ENCODE peak calls at places on chromosomes 5 and 9, in nine cellular contexts. P is SK-N-SH, L is transverse colon, R is GM23338, V is esophagus muscularis mucosa, O is stomach, T is sigmoid colon, N is breast epithelium, C is Panc1. B is an unnamed sample.

GRCh38 chr9:80796662-80797426 is 892.5 kb downstream of the TLE1 start:
- DNase-seq in P (no peak), L (no peak), R (no peak), V (no peak), O (no peak), T (peak), N (no peak), C (no peak), B (no peak)

GRCh38 chr9:120066315-120066714 is 513.7 kb downstream of the CDK5RAP2 start:
- DNase-seq in P (no peak), L (no peak), R (no peak), V (no peak), O (no peak), T (no peak), N (no peak), C (no peak), B (no peak)

GRCh38 chr5:134127376-134127861 is 12.9 kb downstream of the TCF7 start:
- DNase-seq in P (no peak), L (no peak), R (no peak), V (no peak), O (peak), T (no peak), N (no peak), C (no peak), B (no peak)

GRCh38 chr9:115109486-115109885 is 8.5 kb downstream of the TNC start:
- DNase-seq in P (no peak), L (no peak), R (no peak), V (no peak), O (no peak), T (no peak), N (no peak), C (no peak), B (no peak)

GRCh38 chr5:68304421-68305052 is 89.0 kb downstream of the PIK3R1 start:
- DNase-seq in P (no peak), L (no peak), R (no peak), V (no peak), O (no peak), T (no peak), N (no peak), C (no peak), B (no peak)

GRCh38 chr5:171415115-171415730 is 4.2 kb upstream of the FGF18 start:
- DNase-seq in P (no peak), L (no peak), R (peak), V (peak), O (no peak), T (no peak), N (no peak), C (no peak), B (no peak)

GRCh38 chr5:120062515-120062917 is 401.6 kb upstream of the PRR16 start:
- DNase-seq in P (no peak), L (no peak), R (peak), V (no peak), O (no peak), T (no peak), N (no peak), C (no peak), B (no peak)

GRCh38 chr9:33155393-33155792 is 11.7 kb downstream of the B4GALT1 start:
- DNase-seq in P (no peak), L (no peak), R (no peak), V (no peak), O (no peak), T (peak), N (no peak), C (no peak), B (no peak)

GRCh38 chr9:92467511-92467910 is 14.8 kb downstream of the ASPN start:
- DNase-seq in P (no peak), L (no peak), R (no peak), V (no peak), O (no peak), T (no peak), N (no peak), C (no peak), B (no peak)

GRCh38 chr5:37668524-37669047 is 171.3 kb downstream of the GDNF start:
- DNase-seq in P (no peak), L (peak), R (peak), V (no peak), O (peak), T (peak), N (peak), C (peak), B (peak)

GRCh38 chr9:84849049-84849448 is 179.5 kb downstream of the NTRK2 start:
- DNase-seq in P (no peak), L (no peak), R (no peak), V (no peak), O (no peak), T (no peak), N (no peak), C (no peak), B (no peak)

GRCh38 chr9:127494304-127494702 is 43.0 kb downstream of the LRSAM1 start:
- DNase-seq in P (no peak), L (no peak), R (no peak), V (no peak), O (no peak), T (no peak), N (no peak), C (no peak), B (no peak)

GRCh38 chr9:93673271-93673843 is 97.0 kb downstream of the PHF2 start:
- DNase-seq in P (peak), L (peak), R (no peak), V (no peak), O (peak), T (peak), N (peak), C (no peak), B (no peak)

GRCh38 chr9:122382901-122383850 is 12.4 kb downstream of the PTGS1 start:
- DNase-seq in P (no peak), L (no peak), R (no peak), V (no peak), O (no peak), T (peak), N (no peak), C (no peak), B (no peak)

GRCh38 chr5:147391781-147392180 is 118.1 kb downstream of the DPYSL3 start:
- DNase-seq in P (peak), L (peak), R (peak), V (no peak), O (peak), T (peak), N (no peak), C (peak), B (no peak)

GRCh38 chr5:146645382-146645781 is 129.4 kb upstream of the GPR151 start:
- DNase-seq in P (no peak), L (no peak), R (peak), V (no peak), O (no peak), T (no peak), N (no peak), C (no peak), B (no peak)

GRCh38 chr5:120599576-120599975 is 135.5 kb downstream of the PRR16 start:
- DNase-seq in P (no peak), L (no peak), R (no peak), V (no peak), O (no peak), T (no peak), N (no peak), C (no peak), B (no peak)

GRCh38 chr9:94867281-94867841 is 140.9 kb downstream of the AOPEP start:
- DNase-seq in P (peak), L (peak), R (peak), V (no peak), O (peak), T (peak), N (peak), C (no peak), B (no peak)

GRCh38 chr9:75892168-75892901 is 1.9 kb downstream of the PCSK5 start:
- DNase-seq in P (peak), L (peak), R (peak), V (no peak), O (no peak), T (peak), N (no peak), C (no peak), B (peak)

GRCh38 chr9:34124923-34125322 is 1.6 kb downstream of the DCAF12 start:
- DNase-seq in P (no peak), L (no peak), R (peak), V (no peak), O (no peak), T (no peak), N (no peak), C (no peak), B (peak)

GRCh38 chr5:172110260-172110815 is 77.7 kb downstream of the STK10 start:
- DNase-seq in P (no peak), L (no peak), R (no peak), V (no peak), O (no peak), T (no peak), N (no peak), C (no peak), B (no peak)

GRCh38 chr5:135891804-135892203 is 3.8 kb downstream of the IL9 start:
- DNase-seq in P (no peak), L (no peak), R (peak), V (no peak), O (no peak), T (no peak), N (no peak), C (no peak), B (no peak)

GRCh38 chr9:70111042-70111602 is 67.5 kb downstream of the MAMDC2 start:
- DNase-seq in P (peak), L (peak), R (peak), V (peak), O (peak), T (peak), N (peak), C (no peak), B (peak)

GRCh38 chr5:72408602-72409001 is 88.4 kb downstream of the PTCD2 start:
- DNase-seq in P (no peak), L (no peak), R (no peak), V (no peak), O (no peak), T (no peak), N (no peak), C (no peak), B (no peak)

GRCh38 chr5:172007153-172007794 is 836 bp upstream of the FBXW11 start:
- DNase-seq in P (peak), L (no peak), R (peak), V (no peak), O (no peak), T (no peak), N (no peak), C (no peak), B (no peak)

GRCh38 chr9:101324245-101324804 is 60.5 kb downstream of the BAAT start:
- DNase-seq in P (no peak), L (no peak), R (no peak), V (no peak), O (no peak), T (no peak), N (no peak), C (no peak), B (no peak)

GRCh38 chr5:57862471-57863282 is 380.1 kb upstream of the ACTBL2 start:
- DNase-seq in P (no peak), L (no peak), R (no peak), V (no peak), O (no peak), T (no peak), N (no peak), C (no peak), B (no peak)

GRCh38 chr5:58972301-58972700 is 389.4 kb downstream of the RAB3C start:
- DNase-seq in P (no peak), L (no peak), R (no peak), V (no peak), O (no peak), T (no peak), N (no peak), C (no peak), B (no peak)

GRCh38 chr9:122806661-122807060 is 6.7 kb downstream of the OR1K1 start:
- DNase-seq in P (no peak), L (no peak), R (no peak), V (no peak), O (no peak), T (no peak), N (no peak), C (no peak), B (no peak)

GRCh38 chr5:175478008-175478383 is 364 bp upstream of the SFXN1 start:
- DNase-seq in P (no peak), L (no peak), R (no peak), V (no peak), O (no peak), T (no peak), N (no peak), C (no peak), B (no peak)

GRCh38 chr9:77803423-77803822 is 155.3 kb upstream of the GNA14 start:
- DNase-seq in P (no peak), L (no peak), R (no peak), V (no peak), O (no peak), T (no peak), N (no peak), C (no peak), B (no peak)

GRCh38 chr9:72038890-72039410 is 21.5 kb downstream of the C9orf57 start:
- DNase-seq in P (peak), L (peak), R (peak), V (no peak), O (peak), T (peak), N (peak), C (peak), B (peak)

GRCh38 chr5:83443539-83443938 is 28.0 kb upstream of the VCAN start:
- DNase-seq in P (no peak), L (no peak), R (no peak), V (no peak), O (no peak), T (no peak), N (no peak), C (no peak), B (no peak)

GRCh38 chr5:44774279-44774880 is 34.4 kb upstream of the MRPS30 start:
- DNase-seq in P (peak), L (no peak), R (peak), V (no peak), O (no peak), T (no peak), N (no peak), C (peak), B (no peak)

GRCh38 chr5:127951791-127952190 is 131.8 kb upstream of the SLC12A2 start:
- DNase-seq in P (no peak), L (no peak), R (no peak), V (peak), O (no peak), T (no peak), N (no peak), C (no peak), B (no peak)

GRCh38 chr5:100479079-100479688 is 56.0 kb upstream of the FAM174A start:
- DNase-seq in P (peak), L (no peak), R (peak), V (no peak), O (no peak), T (no peak), N (no peak), C (peak), B (no peak)

GRCh38 chr9:70923941-70924340 is 197.5 kb downstream of the TRPM3 start:
- DNase-seq in P (no peak), L (no peak), R (no peak), V (no peak), O (no peak), T (no peak), N (no peak), C (no peak), B (no peak)

GRCh38 chr5:54243483-54244080 is 66.8 kb downstream of the ARL15 start:
- DNase-seq in P (peak), L (peak), R (peak), V (no peak), O (no peak), T (no peak), N (no peak), C (no peak), B (no peak)

GRCh38 chr9:137479315-137479861 is 20.3 kb upstream of the NSMF start:
- DNase-seq in P (peak), L (no peak), R (no peak), V (no peak), O (no peak), T (no peak), N (no peak), C (no peak), B (peak)

GRCh38 chr5:75601996-75602395 is 9.3 kb upstream of the ANKDD1B start:
- DNase-seq in P (no peak), L (no peak), R (no peak), V (no peak), O (no peak), T (no peak), N (no peak), C (no peak), B (no peak)

GRCh38 chr9:97475079-97475478 is 26.4 kb upstream of the TMOD1 start:
- DNase-seq in P (no peak), L (no peak), R (no peak), V (no peak), O (no peak), T (no peak), N (no peak), C (no peak), B (no peak)
- TF ChIP-seq POLR2AphosphoS5 in P (no peak), L (no peak), R (no peak), V (no peak), O (no peak), T (no peak), N (no peak), C (no peak), B (no peak)

DNA sequence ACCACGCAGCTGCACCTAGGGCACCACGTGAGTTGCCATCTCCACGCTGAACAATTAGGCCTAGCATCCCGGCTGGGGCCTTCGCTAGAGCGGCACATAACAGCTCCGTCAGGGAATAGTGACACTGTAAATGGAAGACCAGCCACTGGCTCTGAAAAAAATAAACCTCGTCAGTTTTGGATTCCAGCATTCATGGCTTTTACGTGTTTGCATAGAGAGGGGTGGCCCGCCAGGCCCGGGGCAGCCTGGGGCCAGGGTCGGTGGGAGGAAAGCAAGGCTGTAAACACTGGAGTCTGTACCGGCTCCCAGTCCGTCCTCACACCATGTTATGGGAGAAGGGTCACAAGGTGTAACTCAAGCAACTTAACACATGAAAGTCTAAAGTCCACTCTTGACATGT is 11.2 kb downstream of the CCNI2 start:
- DNase-seq in P (no peak), L (peak), R (no peak), V (no peak), O (no peak), T (no peak), N (no peak), C (no peak), B (no peak)
- H3K27ac ChIP-seq in P (no peak), L (no peak), R (no peak), V (no peak), O (no peak), T (no peak), N (no peak), C (no peak), B (no peak)

GRCh38 chr5:132019337-132019736 is 7.9 kb upstream of the ACSL6 start:
- DNase-seq in P (no peak), L (peak), R (no peak), V (peak), O (no peak), T (no peak), N (no peak), C (no peak), B (no peak)

GRCh38 chr5:132016721-132017250 is 5.3 kb upstream of the ACSL6 start:
- DNase-seq in P (no peak), L (peak), R (no peak), V (peak), O (no peak), T (peak), N (no peak), C (no peak), B (no peak)

GRCh38 chr5:132019857-132020555 is 8.5 kb upstream of the ACSL6 start:
- DNase-seq in P (no peak), L (peak), R (no peak), V (peak), O (peak), T (no peak), N (no peak), C (no peak), B (no peak)

GRCh38 chr5:132017316-132017715 is 5.9 kb upstream of the ACSL6 start:
- DNase-seq in P (no peak), L (peak), R (no peak), V (no peak), O (no peak), T (no peak), N (no peak), C (no peak), B (no peak)

GRCh38 chr5:132017738-132018625 is 6.5 kb upstream of the ACSL6 start:
- DNase-seq in P (no peak), L (peak), R (no peak), V (peak), O (no peak), T (peak), N (no peak), C (no peak), B (no peak)
- TF ChIP-seq CTCF in P (no peak), L (no peak), R (no peak), V (no peak), O (no peak), T (no peak), N (no peak), C (no peak), B (no peak)

DNA sequence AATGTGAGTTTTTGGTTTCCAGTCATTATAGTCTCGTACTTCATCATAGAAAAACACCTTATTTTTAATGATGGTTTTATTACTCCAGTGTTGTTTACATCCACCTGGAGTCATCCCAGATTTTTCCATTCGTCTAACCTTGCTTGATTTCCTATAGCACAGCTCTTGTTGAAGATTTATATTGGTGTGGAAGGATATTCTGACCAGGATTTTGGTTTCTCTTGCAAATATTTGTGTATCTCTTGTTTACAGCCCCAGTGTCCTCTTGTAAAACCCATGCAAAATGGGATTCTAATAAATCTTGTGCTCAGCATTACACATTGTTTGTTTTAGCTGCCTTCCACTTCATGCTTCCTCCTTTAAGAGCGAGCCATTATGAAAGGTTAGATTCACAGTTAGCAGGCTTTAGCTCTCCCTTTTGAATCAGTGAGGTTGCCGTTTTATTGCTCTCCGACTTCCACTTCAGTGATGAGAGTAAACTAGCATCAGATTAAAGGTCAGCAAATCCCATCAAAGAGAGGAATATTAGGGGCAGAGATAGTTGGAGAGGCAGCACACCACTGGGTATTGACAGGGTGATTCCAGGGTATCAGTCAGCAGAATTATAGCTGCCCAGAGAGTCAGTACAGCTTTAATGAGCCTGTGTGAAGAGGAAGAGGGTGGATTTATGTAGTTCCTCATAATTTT is 157.1 kb downstream of the PBX3 start:
- DNase-seq in P (no peak), L (no peak), R (no peak), V (no peak), O (no peak), T (no peak), N (no peak), C (no peak), B (no peak)
- TF ChIP-seq POLR2AphosphoS5 in P (no peak), L (no peak), R (no peak), V (no peak), O (no peak), T (peak), N (no peak), C (no peak), B (no peak)

GRCh38 chr9:98300611-98301010 is 45.2 kb upstream of the TBC1D2 start:
- DNase-seq in P (no peak), L (no peak), R (no peak), V (no peak), O (no peak), T (no peak), N (no peak), C (no peak), B (no peak)

GRCh38 chr9:98303556-98304125 is 48.2 kb upstream of the TBC1D2 start:
- DNase-seq in P (no peak), L (no peak), R (no peak), V (no peak), O (no peak), T (no peak), N (no peak), C (no peak), B (no peak)

GRCh38 chr9:98302938-98303337 is 47.5 kb upstream of the TBC1D2 start:
- DNase-seq in P (no peak), L (no peak), R (no peak), V (no peak), O (no peak), T (no peak), N (no peak), C (no peak), B (no peak)

GRCh38 chr9:98304381-98304780 is 48.9 kb upstream of the TBC1D2 start:
- DNase-seq in P (no peak), L (no peak), R (no peak), V (no peak), O (no peak), T (no peak), N (no peak), C (no peak), B (no peak)

DNA sequence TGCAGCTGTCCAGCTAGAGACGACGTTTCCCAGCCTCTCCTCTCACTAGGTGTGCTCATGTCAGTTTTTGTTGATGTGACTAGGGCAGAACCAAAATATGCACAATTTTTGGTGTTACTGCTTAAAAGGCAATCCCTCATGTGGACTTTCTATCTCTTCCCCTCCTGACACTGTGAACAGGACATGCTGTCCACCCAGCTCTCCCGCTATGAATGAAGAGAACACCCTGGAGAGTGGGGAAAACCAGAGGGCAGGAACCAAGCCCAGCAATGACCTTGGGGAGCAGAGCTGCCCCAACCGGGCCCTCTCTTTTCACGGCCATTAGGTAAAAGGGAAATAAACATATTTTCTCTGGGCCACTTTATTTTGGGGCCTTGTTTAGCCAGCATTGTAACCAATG is 46.7 kb upstream of the TBC1D2 start:
- DNase-seq in P (no peak), L (no peak), R (no peak), V (no peak), O (no peak), T (no peak), N (no peak), C (no peak), B (no peak)
- H3K27ac ChIP-seq in P (no peak), L (no peak), R (no peak), V (no peak), O (no peak), T (no peak), N (no peak), C (no peak), B (no peak)

GRCh38 chr5:997711-998110 is 10.9 kb upstream of the NKD2 start:
- DNase-seq in P (no peak), L (no peak), R (no peak), V (no peak), O (no peak), T (peak), N (no peak), C (no peak), B (no peak)
- TF ChIP-seq CTCF in P (no peak), L (no peak), R (no peak), V (no peak), O (no peak), T (no peak), N (no peak), C (no peak), B (no peak)

B was measured in upper lobe of left lung.